ENCODE peak calls at places on chromosomes 13 and 19, in eight cellular contexts. N is astrocyte of the spinal cord, B is stomach, M is choroid plexus epithelial cell, C is AG04449, S is lower leg skin, T is left ventricle myocardium inferior, I is foreskin fibroblast. X is an unnamed sample.

GRCh38 chr13:110449225-110450015 is 112.1 kb downstream of the RAB20 start:
- DNase-seq in S (no peak), T (no peak), B (no peak), M (no peak), I (no peak), N (no peak), C (no peak), X (no peak)

GRCh38 chr19:8973501-8974091 is 36.6 kb downstream of the MUC16 start:
- DNase-seq in I (no peak), C (no peak), M (peak), S (no peak), T (no peak), B (no peak), N (no peak), X (no peak)

GRCh38 chr13:28355046-28355821 is 139.7 kb downstream of the FLT1 start:
- DNase-seq in T (no peak), B (no peak), C (no peak), M (no peak), S (no peak), N (no peak), I (no peak), X (no peak)

GRCh38 chr13:79482271-79482970 is 1.5 kb downstream of the NDFIP2 start:
- DNase-seq in M (peak), I (no peak), N (peak), B (no peak), S (no peak), T (no peak), C (no peak), X (no peak)

GRCh38 chr19:20035935-20036334 is 3.4 kb downstream of the ZNF682 start:
- DNase-seq in N (no peak), M (no peak), C (no peak), S (no peak), B (no peak), T (no peak), I (no peak), X (no peak)

GRCh38 chr13:20667857-20668256 is 35.6 kb upstream of the IL17D start:
- DNase-seq in C (no peak), B (no peak), M (no peak), N (no peak), T (no peak), S (no peak), I (no peak), X (no peak)

GRCh38 chr13:40061466-40062450 is 406.3 kb downstream of the COG6 start:
- DNase-seq in T (no peak), C (no peak), I (no peak), N (no peak), B (no peak), M (peak), S (no peak), X (no peak)

GRCh38 chr19:913080-913748 is at the start of gene R3HDM4:
- DNase-seq in I (peak), B (peak), S (peak), N (no peak), M (peak), T (peak), C (no peak), X (no peak)

GRCh38 chr19:31408460-31409124 is 59.4 kb upstream of the TSHZ3 start:
- DNase-seq in B (no peak), T (no peak), I (peak), N (peak), M (peak), S (no peak), C (peak), X (peak)

GRCh38 chr19:3483226-3483628 is at the start of gene SMIM44:
- DNase-seq in S (no peak), N (no peak), I (no peak), M (no peak), B (peak), C (no peak), T (no peak), X (no peak)

GRCh38 chr13:39961036-39961435 is 305.6 kb downstream of the COG6 start:
- DNase-seq in B (no peak), S (no peak), M (peak), T (no peak), N (no peak), C (no peak), I (no peak), X (no peak)

GRCh38 chr13:42477588-42478190 is 96.3 kb upstream of the TNFSF11 start:
- DNase-seq in T (peak), M (peak), C (no peak), N (peak), I (no peak), B (no peak), S (no peak), X (no peak)

GRCh38 chr19:41588497-41589209 is 12.7 kb downstream of the CEACAM21 start:
- DNase-seq in C (no peak), B (no peak), T (no peak), S (no peak), I (peak), N (peak), M (peak), X (no peak)

GRCh38 chr19:43611788-43612187 is at the start of gene SRRM5:
- DNase-seq in B (no peak), T (no peak), I (no peak), M (no peak), C (no peak), S (no peak), N (no peak), X (no peak)

GRCh38 chr13:46817081-46817480 is 20.1 kb upstream of the ESD start:
- DNase-seq in I (no peak), M (peak), B (no peak), N (no peak), C (no peak), S (no peak), T (no peak), X (no peak)

GRCh38 chr13:59445812-59446211 is 717.9 kb downstream of the DIAPH3 start:
- DNase-seq in T (no peak), B (no peak), M (no peak), S (no peak), C (no peak), N (no peak), I (no peak), X (no peak)

GRCh38 chr13:38582133-38582532 is 104.7 kb upstream of the FREM2 start:
- DNase-seq in S (no peak), C (no peak), N (peak), I (peak), B (no peak), M (peak), T (no peak), X (no peak)

GRCh38 chr13:43273362-43273761 is 250.0 kb downstream of the DNAJC15 start:
- DNase-seq in T (no peak), M (peak), S (no peak), C (no peak), N (peak), B (no peak), I (peak), X (no peak)

GRCh38 chr19:872266-872951 is 12.9 kb downstream of the CFD start:
- DNase-seq in M (peak), C (no peak), S (peak), I (peak), N (peak), B (peak), T (peak), X (no peak)

GRCh38 chr19:38395381-38396127 is 7.1 kb downstream of the SPRED3 start:
- DNase-seq in S (no peak), N (no peak), I (no peak), M (no peak), C (no peak), B (no peak), T (no peak), X (no peak)

GRCh38 chr13:97141564-97142005 is 80.5 kb upstream of the MBNL2 start:
- DNase-seq in C (peak), T (no peak), B (peak), I (peak), M (peak), N (peak), S (peak), X (peak)

GRCh38 chr19:13163609-13164364 is 13.6 kb downstream of the IER2 start:
- DNase-seq in B (peak), C (no peak), S (peak), T (peak), M (peak), I (peak), N (peak), X (no peak)

GRCh38 chr13:73722120-73722519 is 412.1 kb downstream of the KLF12 start:
- DNase-seq in M (peak), T (no peak), N (peak), S (no peak), B (no peak), I (peak), C (no peak), X (peak)
- TF ChIP-seq CTCF in M (peak), T (no peak), N (peak), S (no peak), B (no peak), I (peak), C (peak), X (peak)

GRCh38 chr13:111844682-111845081 is 222.3 kb upstream of the SOX1 start:
- DNase-seq in N (no peak), T (no peak), I (no peak), M (no peak), B (no peak), S (no peak), C (no peak), X (no peak)

GRCh38 chr13:111846396-111847174 is 220.4 kb upstream of the SOX1 start:
- DNase-seq in M (no peak), N (no peak), S (no peak), B (no peak), T (no peak), I (no peak), C (no peak), X (no peak)

GRCh38 chr13:111847964-111848363 is 219.0 kb upstream of the SOX1 start:
- DNase-seq in M (no peak), T (no peak), C (no peak), N (no peak), I (no peak), S (no peak), B (no peak), X (no peak)

GRCh38 chr13:111844222-111844671 is 222.7 kb upstream of the SOX1 start:
- DNase-seq in B (no peak), S (no peak), I (no peak), T (no peak), C (no peak), N (no peak), M (no peak), X (no peak)

DNA sequence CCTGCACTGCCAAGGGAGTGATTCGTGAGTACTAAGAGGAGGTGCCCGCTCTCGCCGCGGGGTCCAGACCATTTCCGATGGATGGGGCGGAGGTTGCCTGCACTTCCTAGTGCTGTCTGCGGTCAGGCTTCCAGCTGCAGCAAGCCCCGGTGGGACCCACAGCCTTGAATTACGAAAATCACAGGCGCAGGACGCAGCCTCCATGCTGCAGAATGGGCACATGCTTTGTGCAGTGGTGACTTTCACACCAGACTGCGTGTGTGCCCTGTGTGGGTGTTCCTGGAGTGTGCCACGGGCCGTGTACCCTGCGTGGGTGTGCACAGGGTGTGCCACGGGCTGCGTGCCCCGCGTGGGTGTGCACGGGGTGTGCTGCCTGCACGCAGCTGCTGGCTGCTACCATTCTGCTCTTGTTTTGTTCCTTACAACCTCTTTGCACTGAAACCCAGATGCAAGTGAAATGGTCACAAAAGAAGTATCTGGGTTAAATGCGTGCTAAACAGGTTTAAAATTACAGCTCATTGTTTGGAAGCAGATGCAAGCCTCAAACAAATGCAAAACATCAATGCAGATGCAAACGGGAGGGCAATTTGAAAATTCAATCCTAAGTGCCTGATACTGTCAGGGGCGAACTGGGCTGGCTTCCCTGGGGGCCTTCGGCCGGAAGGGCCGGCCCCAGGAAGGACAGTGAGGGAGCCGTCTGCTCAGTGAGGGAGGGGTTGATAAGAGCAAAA is 221.2 kb upstream of the SOX1 start:
- DNase-seq in S (no peak), T (no peak), B (no peak), M (no peak), N (no peak), I (no peak), C (no peak), X (no peak)
- H3K4me3 ChIP-seq in S (no peak), T (peak), B (no peak), M (no peak), N (no peak), I (no peak), C (no peak), X (no peak)

GRCh38 chr13:87814444-87814843 is 143.3 kb downstream of the SLITRK5 start:
- DNase-seq in B (no peak), M (no peak), C (no peak), I (no peak), S (no peak), N (no peak), T (no peak), X (no peak)

GRCh38 chr13:87810920-87811344 is 139.8 kb downstream of the SLITRK5 start:
- DNase-seq in C (no peak), I (no peak), T (no peak), B (no peak), M (no peak), N (no peak), S (no peak), X (no peak)

DNA sequence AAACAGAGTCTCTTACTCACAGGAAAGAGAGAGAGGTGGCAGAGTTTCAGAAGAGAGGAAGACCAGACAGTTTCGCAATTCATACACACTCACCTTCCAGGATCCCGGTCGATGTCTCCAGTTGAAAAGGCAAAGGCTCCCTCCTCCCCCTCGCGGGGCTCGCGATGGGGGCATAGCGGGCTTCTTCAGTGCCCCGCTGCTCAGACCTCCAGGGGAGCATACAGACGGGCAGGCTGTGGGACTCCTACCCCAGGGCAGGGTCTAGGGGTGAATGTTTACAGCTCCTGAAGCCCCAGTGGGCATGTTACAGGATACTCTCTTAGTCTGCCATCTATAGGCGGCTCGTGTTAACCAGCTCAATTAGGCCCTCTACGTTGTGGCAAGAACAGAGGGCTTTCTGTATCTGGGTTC is 139.2 kb downstream of the SLITRK5 start:
- DNase-seq in M (no peak), N (no peak), B (no peak), C (no peak), T (no peak), I (no peak), S (no peak), X (no peak)
- TF ChIP-seq CTCF in M (no peak), N (no peak), B (no peak), C (no peak), T (no peak), I (no peak), S (no peak), X (peak)

DNA sequence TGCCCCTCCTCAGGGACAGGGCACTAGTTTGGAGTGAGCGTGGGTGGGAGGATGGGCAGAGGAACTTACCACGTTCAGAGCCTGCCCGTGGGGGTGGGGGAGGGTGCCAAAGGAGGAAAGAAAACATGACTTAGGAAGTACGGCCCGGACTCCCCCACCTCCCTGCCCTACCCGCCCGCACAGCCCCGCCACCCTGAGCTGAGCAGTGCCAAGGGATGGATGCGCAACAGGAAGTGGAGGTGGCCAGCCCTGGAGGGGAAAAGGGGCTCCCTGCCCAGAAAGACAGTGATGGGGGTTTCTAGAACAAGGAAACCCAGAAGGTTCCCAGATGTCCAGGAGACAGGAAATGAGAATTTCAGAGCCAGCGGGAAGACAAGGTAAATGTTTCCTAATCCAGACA is 6.3 kb downstream of the TEAD2 start:
- DNase-seq in B (no peak), T (peak), S (no peak), C (no peak), N (no peak), M (peak), I (peak), X (no peak)
- H3K4me3 ChIP-seq in B (no peak), T (peak), S (no peak), C (no peak), N (no peak), M (no peak), I (no peak), X (no peak)

GRCh38 chr19:49809987-49810389 is 3.1 kb downstream of the FUZ start:
- DNase-seq in T (no peak), I (no peak), S (no peak), B (no peak), N (no peak), M (no peak), C (no peak), X (no peak)

GRCh38 chr19:49814010-49814409 is 918 bp upstream of the FUZ start:
- DNase-seq in I (no peak), T (no peak), N (no peak), M (no peak), C (no peak), B (no peak), S (no peak), X (no peak)

GRCh38 chr19:49812452-49812996 is 568 bp downstream of the FUZ start:
- DNase-seq in I (no peak), M (no peak), C (no peak), N (no peak), T (no peak), B (no peak), S (no peak), X (no peak)

GRCh38 chr19:49811328-49811727 is 1.8 kb downstream of the FUZ start:
- DNase-seq in T (no peak), I (no peak), M (no peak), B (no peak), N (no peak), C (no peak), S (no peak), X (no peak)

GRCh38 chr19:49812997-49813861 is at the start of gene FUZ:
- DNase-seq in T (peak), S (peak), N (peak), B (peak), I (peak), C (peak), M (peak), X (peak)
- TF ChIP-seq CTCF in T (peak), S (no peak), N (peak), B (peak), I (no peak), C (peak), M (peak), X (peak)

GRCh38 chr19:2233601-2234280 is 2.4 kb downstream of the PLEKHJ1 start:
- DNase-seq in C (no peak), N (no peak), M (no peak), I (no peak), S (no peak), T (no peak), B (no peak), X (no peak)
- H3K4me3 ChIP-seq in C (no peak), N (no peak), M (no peak), I (no peak), S (no peak), T (no peak), B (no peak), X (no peak)

GRCh38 chr19:35194022-35194984 is 34.2 kb downstream of the FAM187B start:
- DNase-seq in M (no peak), S (no peak), T (no peak), C (no peak), B (no peak), N (no peak), I (no peak), X (no peak)
- TF ChIP-seq CTCF in M (no peak), S (no peak), T (no peak), C (no peak), B (no peak), N (no peak), I (no peak), X (no peak)

DNA sequence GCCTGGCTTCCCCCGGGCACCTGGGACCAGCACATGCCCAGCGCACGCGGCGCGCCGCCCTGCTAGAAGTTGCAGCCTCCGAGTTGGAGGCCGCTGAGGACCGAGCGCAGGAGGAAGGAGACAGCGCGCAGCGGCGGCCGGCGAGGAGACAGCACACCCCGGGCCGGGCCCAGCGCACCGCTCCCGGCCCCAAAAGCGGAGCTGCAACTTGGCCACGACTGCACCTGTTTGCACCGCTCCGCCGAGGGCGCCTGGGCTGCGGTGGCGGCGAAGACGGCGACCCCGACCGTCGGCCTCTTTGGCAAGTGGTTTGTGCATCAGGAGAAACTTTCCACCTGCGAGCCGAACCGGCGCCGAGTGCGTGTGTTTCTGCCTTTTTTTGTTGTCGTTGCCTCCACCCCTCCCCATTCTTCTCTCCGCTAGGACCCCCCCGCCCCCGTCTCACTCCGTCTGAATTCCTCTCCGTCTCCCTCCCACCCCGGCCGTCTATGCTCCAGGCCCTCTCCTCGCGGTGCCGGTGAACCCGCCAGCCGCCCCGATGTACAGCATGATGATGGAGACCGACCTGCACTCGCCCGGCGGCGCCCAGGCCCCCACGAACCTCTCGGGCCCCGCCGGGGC is at the start of gene SOX1:
- DNase-seq in S (no peak), B (no peak), T (no peak), C (no peak), M (no peak), N (peak), I (no peak), X (no peak)
- H3K4me3 ChIP-seq in S (no peak), B (peak), T (peak), C (no peak), M (no peak), N (peak), I (no peak), X (no peak)

X was measured in epithelial cell of proximal tubule.